ENCODE peak calls at places on chromosomes 6 and 20, in nine cellular contexts. Y is OCI-LY7, P is HCT116, Z is SK-N-SH, S is MM.1S, K is GM23248, W is neural progenitor cell, Q is PC-3, G is GM23338. E is an unnamed sample.

GRCh38 chr20:17556842-17557674 is 12.8 kb upstream of the DSTN start:
- DNase-seq in Z (peak), P (no peak), S (no peak), Y (no peak), Q (peak), G (no peak), K (peak), W (no peak), E (peak)

GRCh38 chr6:7261030-7261841 is 51.8 kb downstream of the SSR1 start:
- DNase-seq in W (peak), S (peak), G (peak), Z (peak), Y (no peak), K (peak), P (peak), Q (peak), E (peak)

GRCh38 chr6:170206931-170207431 is 83.9 kb downstream of the DLL1 start:
- DNase-seq in Y (no peak), G (no peak), K (no peak), Z (peak), P (no peak), S (no peak), W (no peak), Q (no peak), E (no peak)

GRCh38 chr20:45011108-45011526 is 44.8 kb downstream of the STK4 start:
- DNase-seq in P (peak), K (peak), G (peak), Y (peak), Z (peak), S (peak), W (peak), Q (peak), E (peak)

GRCh38 chr20:60242836-60243520 is 284.8 kb downstream of the CDH26 start:
- DNase-seq in K (peak), G (no peak), W (no peak), P (no peak), Q (no peak), Z (no peak), Y (no peak), S (no peak), E (no peak)

GRCh38 chr6:50520325-50520724 is 193.0 kb upstream of the TFAP2D start:
- DNase-seq in Z (no peak), Y (no peak), K (no peak), P (no peak), S (no peak), W (peak), Q (no peak), G (no peak), E (no peak)

GRCh38 chr6:109182590-109182989 is 87.3 kb downstream of the CEP57L1 start:
- DNase-seq in W (no peak), K (no peak), P (no peak), Z (no peak), Y (no peak), S (no peak), G (no peak), Q (no peak), E (no peak)

GRCh38 chr6:151757506-151757955 is 50.0 kb upstream of the ESR1 start:
- DNase-seq in P (no peak), Y (no peak), W (no peak), G (no peak), S (peak), Q (no peak), K (no peak), Z (no peak), E (peak)

GRCh38 chr20:43006651-43007375 is 182.9 kb downstream of the PTPRT start:
- DNase-seq in Z (no peak), W (no peak), P (no peak), Y (no peak), Q (no peak), S (no peak), K (no peak), G (no peak), E (no peak)

GRCh38 chr20:43009497-43009896 is 180.2 kb downstream of the PTPRT start:
- DNase-seq in P (no peak), Z (no peak), Q (no peak), S (no peak), W (no peak), G (no peak), K (no peak), Y (no peak), E (no peak)

GRCh38 chr20:43003318-43003928 is 186.3 kb downstream of the PTPRT start:
- DNase-seq in S (no peak), W (no peak), G (no peak), Q (no peak), Z (no peak), K (no peak), Y (no peak), P (no peak), E (no peak)

GRCh38 chr20:43011491-43011890 is 178.2 kb downstream of the PTPRT start:
- DNase-seq in Y (no peak), K (no peak), Q (no peak), S (no peak), G (no peak), W (no peak), Z (no peak), P (no peak), E (no peak)

GRCh38 chr20:43007525-43007924 is 182.2 kb downstream of the PTPRT start:
- DNase-seq in G (no peak), W (no peak), P (no peak), Q (no peak), Z (no peak), K (no peak), Y (no peak), S (no peak), E (no peak)
- H3K4me2 ChIP-seq in G (no peak), W (no peak), P (no peak), Q (no peak), Z (no peak), K (no peak), Y (no peak), S (no peak), E (no peak)

DNA sequence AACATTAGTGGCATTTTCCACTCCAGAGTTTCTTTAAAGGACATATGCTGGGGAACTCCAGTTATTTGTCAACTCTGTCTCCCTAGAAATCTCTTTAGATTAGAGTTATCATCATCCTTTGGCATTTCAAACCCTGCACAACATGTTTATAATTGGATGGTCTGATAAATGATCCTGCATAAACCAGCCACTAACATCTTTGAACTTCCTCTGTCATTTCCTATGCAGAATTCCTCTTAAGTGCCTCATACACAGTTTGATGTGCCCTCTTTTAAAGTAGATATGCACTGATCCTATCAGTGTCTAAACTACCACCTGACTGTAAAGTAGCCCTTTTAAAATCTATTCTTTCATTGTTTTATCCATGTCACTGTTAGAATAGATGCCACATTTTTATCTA is 306.3 kb upstream of the IRAK1BP1 start:
- DNase-seq in S (no peak), Z (no peak), Q (no peak), P (no peak), Y (no peak), G (no peak), W (no peak), K (no peak), E (no peak)
- TF ChIP-seq EZH2phosphoT487 in S (no peak), Z (no peak), Q (no peak), P (no peak), Y (no peak), G (no peak), W (no peak), K (no peak), E (no peak)

GRCh38 chr6:15874351-15874750 is 211.5 kb upstream of the DTNBP1 start:
- DNase-seq in K (no peak), S (no peak), W (no peak), Y (no peak), Q (no peak), Z (no peak), P (no peak), G (no peak), E (no peak)

GRCh38 chr6:15872252-15873103 is 209.7 kb upstream of the DTNBP1 start:
- DNase-seq in S (no peak), Q (no peak), W (no peak), G (no peak), K (peak), P (no peak), Y (no peak), Z (no peak), E (no peak)

GRCh38 chr6:15874821-15875220 is 212.0 kb upstream of the DTNBP1 start:
- DNase-seq in Z (no peak), S (no peak), Y (no peak), P (no peak), W (no peak), Q (peak), K (peak), G (no peak), E (no peak)

GRCh38 chr6:15871211-15871770 is 208.5 kb upstream of the DTNBP1 start:
- DNase-seq in Z (no peak), G (no peak), S (no peak), Y (no peak), Q (no peak), W (no peak), K (no peak), P (no peak), E (peak)

DNA sequence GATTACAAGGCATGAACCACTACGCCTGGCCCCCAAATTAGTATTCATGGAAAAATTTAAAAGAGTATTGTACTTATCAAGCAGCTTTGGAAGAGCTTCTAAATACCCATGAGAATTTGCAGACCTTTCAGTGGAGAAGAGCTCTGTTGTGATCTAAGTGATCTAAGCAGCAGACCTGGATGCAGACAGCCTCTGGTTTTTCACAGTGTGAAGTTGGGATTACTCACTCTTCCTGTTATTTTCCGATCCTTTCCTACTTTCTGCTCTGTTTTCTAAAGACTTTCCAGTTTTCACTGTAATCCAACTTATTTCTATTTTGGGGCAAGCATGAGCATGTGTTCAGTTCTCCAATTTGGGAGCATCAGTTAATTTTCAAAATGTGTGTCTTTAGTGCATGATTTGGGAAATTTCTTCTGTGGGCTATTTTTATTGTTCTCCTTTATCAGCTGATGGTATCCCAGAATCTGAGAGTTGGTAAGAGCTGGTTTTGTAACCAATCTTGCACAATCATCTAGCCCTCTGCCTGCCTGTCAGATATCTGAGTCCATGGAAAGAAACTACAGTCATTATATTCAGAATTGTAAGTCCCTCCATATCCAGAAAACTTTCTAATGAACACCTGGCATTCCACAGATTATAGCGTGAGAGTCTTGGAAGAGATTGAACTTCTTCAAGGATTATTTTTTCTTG is 207.7 kb upstream of the DTNBP1 start:
- DNase-seq in P (no peak), Z (peak), W (no peak), G (no peak), Y (no peak), K (peak), Q (no peak), S (no peak), E (no peak)
- H3K4me2 ChIP-seq in P (no peak), Z (no peak), W (no peak), G (no peak), Y (no peak), K (peak), Q (no peak), S (no peak), E (no peak)

DNA sequence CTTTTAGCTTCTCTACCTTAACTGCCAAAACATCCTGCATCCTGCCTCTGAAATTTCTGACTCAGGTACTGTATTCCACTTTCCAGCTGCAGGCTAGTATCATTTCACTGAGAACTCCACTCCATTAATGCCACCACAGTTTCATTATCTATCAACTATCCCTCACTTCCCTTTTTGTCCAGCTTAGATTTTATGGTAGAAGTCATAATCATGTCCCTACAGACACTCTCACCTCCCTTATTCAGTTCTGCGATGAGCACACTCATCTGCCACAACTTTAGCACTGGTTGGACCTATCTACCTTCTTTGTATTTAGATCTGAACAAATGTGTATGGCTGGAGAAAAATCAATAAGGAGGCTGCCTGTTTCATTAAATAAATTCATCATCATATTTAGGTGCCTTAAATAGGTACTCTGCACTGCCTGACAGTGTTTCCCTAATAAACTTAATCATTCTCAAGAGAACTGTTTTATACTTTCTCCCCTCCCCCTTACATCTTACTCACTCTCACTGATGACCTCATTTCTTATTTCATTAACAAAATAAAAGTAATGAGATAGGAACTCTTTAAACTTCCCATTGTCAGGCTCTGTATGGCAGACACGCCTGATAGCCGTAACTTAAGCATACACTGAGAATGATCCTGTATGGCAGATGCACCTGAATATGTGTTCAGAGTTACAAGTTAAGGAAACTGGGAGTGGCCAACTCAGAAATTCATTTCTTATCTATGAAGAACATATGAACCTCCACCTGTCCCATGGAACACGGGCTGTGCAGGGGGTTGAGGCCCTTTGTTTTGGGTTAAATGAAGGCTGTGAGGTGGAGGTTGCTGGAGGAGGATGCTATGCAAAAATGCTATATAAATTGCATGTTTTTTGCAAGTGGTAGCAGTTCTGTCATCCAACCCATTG is 95.3 kb upstream of the MAN1A1 start:
- DNase-seq in K (peak), W (no peak), G (no peak), S (no peak), Z (no peak), P (no peak), Y (peak), Q (no peak), E (no peak)
- TF ChIP-seq EZH2phosphoT487 in K (no peak), W (no peak), G (no peak), S (no peak), Z (no peak), P (no peak), Y (no peak), Q (no peak), E (no peak)

DNA sequence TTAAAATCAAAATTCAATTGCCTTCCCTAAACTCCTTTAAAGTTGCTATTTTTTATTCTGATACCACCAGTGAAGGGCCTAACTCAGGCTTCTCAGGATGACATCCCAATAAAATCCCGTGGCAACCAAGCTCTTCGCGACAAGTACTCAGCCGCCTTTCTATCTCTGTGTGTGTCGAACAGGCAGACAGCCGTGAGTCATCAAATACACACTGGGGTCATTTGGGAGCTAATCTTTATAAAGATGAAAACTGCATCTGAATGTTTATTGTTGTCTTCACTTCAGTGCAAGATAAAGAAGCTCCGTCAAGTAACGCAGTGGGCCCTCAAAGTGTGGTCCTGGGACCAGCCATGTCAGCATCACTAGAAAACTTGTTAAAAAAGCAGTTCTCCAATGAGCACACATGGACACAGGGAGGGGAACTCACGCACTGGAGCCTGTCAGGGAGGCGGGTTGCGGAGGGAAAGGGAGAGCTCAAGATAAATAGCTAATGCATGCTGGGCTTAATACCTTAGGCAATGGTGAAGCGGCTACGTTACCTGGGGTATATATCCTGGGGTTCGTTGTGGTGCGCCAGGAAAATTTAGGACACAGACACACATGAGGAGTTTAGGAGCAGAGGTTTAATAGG is 119.4 kb downstream of the RNF144B start:
- DNase-seq in K (no peak), G (no peak), Q (peak), S (no peak), P (no peak), Z (no peak), W (peak), Y (no peak), E (peak)
- H3K4me2 ChIP-seq in K (no peak), G (no peak), Q (no peak), S (no peak), P (no peak), Z (no peak), W (peak), Y (no peak), E (no peak)

DNA sequence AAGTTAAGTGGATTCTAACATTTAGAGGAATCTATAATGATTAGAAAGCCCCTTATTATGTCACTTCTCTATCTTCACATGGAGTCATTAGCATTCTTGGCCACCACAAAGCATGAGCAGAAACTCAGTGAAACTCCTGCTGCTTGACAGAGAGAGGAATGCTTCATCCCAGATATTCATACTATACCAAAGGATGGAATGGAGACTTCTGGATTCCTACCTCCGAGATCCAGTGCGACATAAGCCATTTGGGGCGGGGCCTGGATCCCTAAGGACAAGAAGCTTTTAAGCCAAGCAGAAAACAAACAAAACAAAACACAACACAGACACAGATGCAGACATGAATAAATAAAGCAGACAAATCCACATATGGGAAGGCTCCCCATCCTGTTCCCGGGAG is 727.4 kb downstream of the MAFB start:
- DNase-seq in P (no peak), Q (no peak), K (no peak), W (no peak), S (no peak), G (peak), Z (no peak), Y (no peak), E (no peak)
- TF ChIP-seq EZH2phosphoT487 in P (no peak), Q (no peak), K (no peak), W (no peak), S (no peak), G (no peak), Z (no peak), Y (no peak), E (no peak)